ENCODE peak calls at places on chromosomes 6 and 20, in nine cellular contexts. One of them, this sample, is unnamed.

GRCh38 chr20:58149412-58150091 is 78.9 kb downstream of the ANKRD60 start:
- DNase-seq in non-pigmented ciliary epithelial cell: no peak
- DNase-seq in epithelial cell of esophagus: no peak
- DNase-seq in nucleus accumbens: no peak
- DNase-seq in stimulated activated CD4-positive, alpha-beta T cell treated with anti-CD3 and anti-CD28 coated beads, TNF-alpha, amount 100 ng/mL, for 1 hour: no peak
- DNase-seq in anterior cingulate cortex: no peak
- DNase-seq in iPS-NIHi11: no peak
- DNase-seq in NCI-H2029 treated with DMSO at 0.1 percent for 48 hours: no peak
- DNase-seq in NCI-H1694: no peak
- DNase-seq in this sample: no peak

GRCh38 chr6:115310156-115310555 is 750.5 kb downstream of the FRK start:
- DNase-seq in non-pigmented ciliary epithelial cell: no peak
- DNase-seq in epithelial cell of esophagus: no peak
- DNase-seq in nucleus accumbens: no peak
- DNase-seq in stimulated activated CD4-positive, alpha-beta T cell treated with anti-CD3 and anti-CD28 coated beads, TNF-alpha, amount 100 ng/mL, for 1 hour: no peak
- DNase-seq in anterior cingulate cortex: no peak
- DNase-seq in iPS-NIHi11: no peak
- DNase-seq in NCI-H2029 treated with DMSO at 0.1 percent for 48 hours: no peak
- DNase-seq in NCI-H1694: no peak
- DNase-seq in this sample: no peak

GRCh38 chr6:96153775-96154174 is 138.0 kb downstream of the FUT9 start:
- DNase-seq in non-pigmented ciliary epithelial cell: no peak
- DNase-seq in epithelial cell of esophagus: no peak
- DNase-seq in nucleus accumbens: no peak
- DNase-seq in stimulated activated CD4-positive, alpha-beta T cell treated with anti-CD3 and anti-CD28 coated beads, TNF-alpha, amount 100 ng/mL, for 1 hour: no peak
- DNase-seq in anterior cingulate cortex: no peak
- DNase-seq in iPS-NIHi11: no peak
- DNase-seq in NCI-H2029 treated with DMSO at 0.1 percent for 48 hours: no peak
- DNase-seq in NCI-H1694: peak
- DNase-seq in this sample: no peak

GRCh38 chr6:168796106-168796505 is 355.1 kb downstream of the SMOC2 start:
- DNase-seq in non-pigmented ciliary epithelial cell: no peak
- DNase-seq in epithelial cell of esophagus: no peak
- DNase-seq in nucleus accumbens: no peak
- DNase-seq in stimulated activated CD4-positive, alpha-beta T cell treated with anti-CD3 and anti-CD28 coated beads, TNF-alpha, amount 100 ng/mL, for 1 hour: no peak
- DNase-seq in anterior cingulate cortex: no peak
- DNase-seq in iPS-NIHi11: no peak
- DNase-seq in NCI-H2029 treated with DMSO at 0.1 percent for 48 hours: no peak
- DNase-seq in NCI-H1694: no peak
- DNase-seq in this sample: no peak

GRCh38 chr6:158475344-158476302 is 84.3 kb upstream of the TMEM181 start:
- DNase-seq in non-pigmented ciliary epithelial cell: peak
- DNase-seq in epithelial cell of esophagus: peak
- DNase-seq in nucleus accumbens: no peak
- DNase-seq in stimulated activated CD4-positive, alpha-beta T cell treated with anti-CD3 and anti-CD28 coated beads, TNF-alpha, amount 100 ng/mL, for 1 hour: no peak
- DNase-seq in anterior cingulate cortex: no peak
- DNase-seq in iPS-NIHi11: peak
- DNase-seq in NCI-H2029 treated with DMSO at 0.1 percent for 48 hours: peak
- DNase-seq in NCI-H1694: peak
- DNase-seq in this sample: no peak

GRCh38 chr20:50699688-50700087 is 8.3 kb upstream of the RIPOR3 start:
- DNase-seq in non-pigmented ciliary epithelial cell: no peak
- DNase-seq in epithelial cell of esophagus: no peak
- DNase-seq in nucleus accumbens: no peak
- DNase-seq in stimulated activated CD4-positive, alpha-beta T cell treated with anti-CD3 and anti-CD28 coated beads, TNF-alpha, amount 100 ng/mL, for 1 hour: no peak
- DNase-seq in anterior cingulate cortex: no peak
- DNase-seq in iPS-NIHi11: no peak
- DNase-seq in NCI-H2029 treated with DMSO at 0.1 percent for 48 hours: no peak
- DNase-seq in NCI-H1694: no peak
- DNase-seq in this sample: no peak

GRCh38 chr6:5998741-5999687 is 7.7 kb downstream of the NRN1 start:
- DNase-seq in non-pigmented ciliary epithelial cell: no peak
- DNase-seq in epithelial cell of esophagus: no peak
- DNase-seq in nucleus accumbens: no peak
- DNase-seq in stimulated activated CD4-positive, alpha-beta T cell treated with anti-CD3 and anti-CD28 coated beads, TNF-alpha, amount 100 ng/mL, for 1 hour: no peak
- DNase-seq in anterior cingulate cortex: no peak
- DNase-seq in iPS-NIHi11: peak
- DNase-seq in NCI-H2029 treated with DMSO at 0.1 percent for 48 hours: no peak
- DNase-seq in NCI-H1694: no peak
- DNase-seq in this sample: no peak

GRCh38 chr6:16669227-16669626 is 92.0 kb downstream of the ATXN1 start:
- DNase-seq in non-pigmented ciliary epithelial cell: no peak
- DNase-seq in epithelial cell of esophagus: peak
- DNase-seq in nucleus accumbens: no peak
- DNase-seq in stimulated activated CD4-positive, alpha-beta T cell treated with anti-CD3 and anti-CD28 coated beads, TNF-alpha, amount 100 ng/mL, for 1 hour: peak
- DNase-seq in anterior cingulate cortex: no peak
- DNase-seq in iPS-NIHi11: no peak
- DNase-seq in NCI-H2029 treated with DMSO at 0.1 percent for 48 hours: no peak
- DNase-seq in NCI-H1694: no peak
- DNase-seq in this sample: no peak

GRCh38 chr6:74899416-74899815 is 306.4 kb downstream of the COL12A1 start:
- DNase-seq in non-pigmented ciliary epithelial cell: peak
- DNase-seq in epithelial cell of esophagus: peak
- DNase-seq in nucleus accumbens: no peak
- DNase-seq in stimulated activated CD4-positive, alpha-beta T cell treated with anti-CD3 and anti-CD28 coated beads, TNF-alpha, amount 100 ng/mL, for 1 hour: no peak
- DNase-seq in anterior cingulate cortex: no peak
- DNase-seq in iPS-NIHi11: no peak
- DNase-seq in NCI-H2029 treated with DMSO at 0.1 percent for 48 hours: no peak
- DNase-seq in NCI-H1694: no peak
- DNase-seq in this sample: no peak

GRCh38 chr6:157980288-157981131 is 1.2 kb upstream of the SYNJ2 start:
- DNase-seq in non-pigmented ciliary epithelial cell: no peak
- DNase-seq in epithelial cell of esophagus: no peak
- DNase-seq in nucleus accumbens: no peak
- DNase-seq in stimulated activated CD4-positive, alpha-beta T cell treated with anti-CD3 and anti-CD28 coated beads, TNF-alpha, amount 100 ng/mL, for 1 hour: no peak
- DNase-seq in anterior cingulate cortex: no peak
- DNase-seq in iPS-NIHi11: no peak
- DNase-seq in NCI-H2029 treated with DMSO at 0.1 percent for 48 hours: no peak
- DNase-seq in NCI-H1694: no peak
- DNase-seq in this sample: no peak

This sample was measured in substantia nigra.